ENCODE peak calls at places on chromosomes 16 and 17, in ten cellular contexts. L is hepatocyte, T is breast epithelium, X is bronchial epithelial cell, W is stomach, I is upper lobe of right lung, K is RWPE2, D is type B pancreatic cell, N is transverse colon, V is cardiac fibroblast. O is an unnamed sample.

GRCh38 chr16:66894948-66895696 is 14.8 kb downstream of the PDP2 start:
- DNase-seq in W (peak), K (no peak), L (peak), X (peak), D (no peak), I (no peak), T (no peak), N (peak), V (peak), O (peak)

GRCh38 chr16:48559462-48560211 is 50.3 kb downstream of the N4BP1 start:
- DNase-seq in T (no peak), X (peak), N (no peak), I (no peak), V (no peak), D (no peak), K (no peak), W (no peak), L (no peak), O (no peak)

GRCh38 chr16:67428146-67428731 is 2.7 kb upstream of the HSD11B2 start:
- DNase-seq in I (peak), N (peak), L (peak), V (peak), X (peak), W (peak), T (peak), D (no peak), K (no peak), O (peak)

GRCh38 chr16:2497641-2498040 is 16.1 kb upstream of the ATP6V0C start:
- DNase-seq in D (no peak), L (no peak), I (no peak), T (no peak), X (no peak), N (no peak), V (no peak), K (no peak), W (no peak), O (no peak)

GRCh38 chr17:57677858-57678257 is 67.2 kb downstream of the CCDC182 start:
- DNase-seq in X (no peak), I (no peak), W (no peak), N (no peak), V (no peak), T (no peak), K (no peak), L (no peak), D (peak), O (no peak)

GRCh38 chr17:82178499-82179290 is 33.9 kb downstream of the CCDC57 start:
- DNase-seq in L (no peak), X (no peak), T (no peak), W (no peak), D (no peak), N (no peak), K (no peak), I (no peak), V (no peak), O (no peak)

GRCh38 chr16:66250686-66251405 is 115.6 kb upstream of the CDH5 start:
- DNase-seq in X (no peak), V (peak), N (peak), I (peak), W (peak), T (peak), D (no peak), K (no peak), L (peak), O (no peak)

GRCh38 chr17:56699186-56699895 is 105.8 kb downstream of the NOG start:
- DNase-seq in T (peak), K (peak), D (peak), I (peak), X (peak), V (peak), L (peak), W (peak), N (peak), O (no peak)

GRCh38 chr17:47946929-47947397 is 5.6 kb downstream of the PNPO start:
- DNase-seq in V (peak), N (peak), D (no peak), I (peak), X (peak), K (peak), T (peak), L (peak), W (peak), O (peak)

GRCh38 chr16:3656491-3657468 is 2.3 kb downstream of the DNASE1 start:
- DNase-seq in N (no peak), K (peak), D (no peak), T (no peak), X (no peak), L (no peak), V (no peak), W (no peak), I (peak), O (peak)

GRCh38 chr16:50152386-50152806 is 710 bp upstream of the TENT4B start:
- DNase-seq in L (peak), W (peak), I (no peak), X (peak), N (peak), T (peak), K (no peak), V (peak), D (peak), O (peak)

GRCh38 chr16:84774810-84775209 is 45.0 kb upstream of the CRISPLD2 start:
- DNase-seq in X (peak), T (no peak), K (no peak), W (no peak), I (no peak), L (no peak), N (no peak), V (peak), D (no peak), O (no peak)

GRCh38 chr17:72119280-72119962 is 1.4 kb upstream of the SOX9 start:
- DNase-seq in K (no peak), W (no peak), X (no peak), L (no peak), T (no peak), I (no peak), D (no peak), V (no peak), N (no peak), O (peak)

GRCh38 chr17:14427914-14428639 is 127.2 kb downstream of the HS3ST3B1 start:
- DNase-seq in X (no peak), L (no peak), T (no peak), I (no peak), V (no peak), D (no peak), N (peak), W (no peak), K (no peak), O (peak)

GRCh38 chr16:4539716-4540284 is 1.2 kb upstream of the CDIP1 start:
- DNase-seq in D (no peak), K (no peak), V (no peak), W (no peak), N (no peak), I (no peak), T (no peak), X (no peak), L (no peak), O (no peak)

GRCh38 chr17:41492351-41492750 is 2.6 kb upstream of the KRT36 start:
- DNase-seq in K (no peak), I (no peak), W (no peak), L (no peak), N (no peak), T (no peak), V (peak), D (no peak), X (no peak), O (no peak)

GRCh38 chr16:31201511-31202401 is 804 bp downstream of the PYCARD start:
- DNase-seq in X (peak), L (peak), V (no peak), I (peak), W (peak), N (peak), D (no peak), K (peak), T (no peak), O (peak)

GRCh38 chr17:332023-332422 is 20.6 kb downstream of the RPH3AL start:
- DNase-seq in K (peak), I (peak), V (no peak), X (no peak), N (no peak), L (no peak), D (no peak), W (no peak), T (no peak), O (no peak)

GRCh38 chr17:50931003-50931878 is 65.1 kb upstream of the TOB1 start:
- DNase-seq in K (no peak), T (no peak), N (peak), L (peak), X (peak), V (peak), W (peak), I (peak), D (peak), O (peak)

GRCh38 chr17:61179316-61179715 is 220.3 kb upstream of the TBX2 start:
- DNase-seq in I (no peak), D (no peak), K (no peak), N (no peak), V (no peak), X (no peak), T (no peak), L (no peak), W (no peak), O (no peak)

GRCh38 chr17:77203846-77204245 is 63.1 kb downstream of the SEC14L1 start:
- DNase-seq in I (no peak), X (no peak), N (no peak), V (no peak), K (no peak), T (no peak), L (no peak), W (no peak), D (no peak), O (no peak)

GRCh38 chr17:31750578-31750977 is 108.5 kb downstream of the COPRS start:
- DNase-seq in N (no peak), I (no peak), X (no peak), K (no peak), T (no peak), W (no peak), V (no peak), D (no peak), L (no peak), O (no peak)
- TF ChIP-seq CTCF in N (no peak), I (no peak), X (no peak), K (no peak), T (no peak), W (no peak), V (no peak), D (no peak), L (no peak), O (no peak)

GRCh38 chr16:57786632-57787518 is 15.4 kb downstream of the KIFC3 start:
- DNase-seq in I (peak), L (no peak), T (no peak), W (no peak), V (no peak), N (peak), K (no peak), X (no peak), D (no peak), O (no peak)
- TF ChIP-seq CTCF in I (no peak), L (no peak), T (no peak), W (no peak), V (no peak), N (no peak), K (no peak), X (no peak), D (no peak), O (no peak)

GRCh38 chr17:2336215-2337151 is at the start of gene TSR1:
- DNase-seq in D (peak), V (peak), X (peak), L (peak), I (peak), T (peak), W (peak), K (peak), N (peak), O (peak)
- TF ChIP-seq CTCF in D (peak), V (no peak), X (peak), L (peak), I (peak), T (no peak), W (no peak), K (peak), N (no peak), O (no peak)

GRCh38 chr16:19666451-19666850 is 51.6 kb downstream of the KNOP1 start:
- DNase-seq in N (no peak), T (no peak), K (no peak), L (no peak), V (no peak), W (no peak), X (no peak), D (no peak), I (no peak), O (no peak)
- TF ChIP-seq CTCF in N (no peak), T (no peak), K (no peak), L (no peak), V (no peak), W (no peak), X (no peak), D (no peak), I (no peak), O (no peak)

GRCh38 chr16:81879625-81880024 is 100.5 kb downstream of the PLCG2 start:
- DNase-seq in T (no peak), I (no peak), K (no peak), X (no peak), L (no peak), W (no peak), N (no peak), D (no peak), V (no peak), O (peak)
- TF ChIP-seq CTCF in T (no peak), I (peak), K (no peak), X (no peak), L (no peak), W (no peak), N (no peak), D (peak), V (peak), O (peak)

GRCh38 chr16:87127061-87127765 is 190.0 kb downstream of the C16orf95 start:
- DNase-seq in T (no peak), V (peak), W (no peak), L (peak), X (no peak), I (no peak), D (no peak), K (peak), N (no peak), O (no peak)
- TF ChIP-seq CTCF in T (no peak), V (no peak), W (no peak), L (peak), X (no peak), I (no peak), D (no peak), K (no peak), N (no peak), O (no peak)

GRCh38 chr17:31532161-31532515 is 140.7 kb downstream of the RAB11FIP4 start:
- DNase-seq in N (no peak), D (no peak), L (no peak), T (no peak), W (no peak), K (no peak), V (no peak), X (no peak), I (no peak), O (no peak)

GRCh38 chr17:31532526-31532925 is 141.1 kb downstream of the RAB11FIP4 start:
- DNase-seq in I (no peak), N (no peak), D (no peak), L (no peak), V (no peak), K (no peak), X (no peak), W (no peak), T (no peak), O (no peak)

GRCh38 chr17:31534223-31534888 is 142.9 kb downstream of the RAB11FIP4 start:
- DNase-seq in N (no peak), D (no peak), L (no peak), K (no peak), T (no peak), V (no peak), W (no peak), I (no peak), X (peak), O (no peak)

GRCh38 chr17:31535581-31535981 is 144.1 kb downstream of the RAB11FIP4 start:
- DNase-seq in X (no peak), K (no peak), D (no peak), V (no peak), W (no peak), L (no peak), N (peak), I (no peak), T (no peak), O (peak)

DNA sequence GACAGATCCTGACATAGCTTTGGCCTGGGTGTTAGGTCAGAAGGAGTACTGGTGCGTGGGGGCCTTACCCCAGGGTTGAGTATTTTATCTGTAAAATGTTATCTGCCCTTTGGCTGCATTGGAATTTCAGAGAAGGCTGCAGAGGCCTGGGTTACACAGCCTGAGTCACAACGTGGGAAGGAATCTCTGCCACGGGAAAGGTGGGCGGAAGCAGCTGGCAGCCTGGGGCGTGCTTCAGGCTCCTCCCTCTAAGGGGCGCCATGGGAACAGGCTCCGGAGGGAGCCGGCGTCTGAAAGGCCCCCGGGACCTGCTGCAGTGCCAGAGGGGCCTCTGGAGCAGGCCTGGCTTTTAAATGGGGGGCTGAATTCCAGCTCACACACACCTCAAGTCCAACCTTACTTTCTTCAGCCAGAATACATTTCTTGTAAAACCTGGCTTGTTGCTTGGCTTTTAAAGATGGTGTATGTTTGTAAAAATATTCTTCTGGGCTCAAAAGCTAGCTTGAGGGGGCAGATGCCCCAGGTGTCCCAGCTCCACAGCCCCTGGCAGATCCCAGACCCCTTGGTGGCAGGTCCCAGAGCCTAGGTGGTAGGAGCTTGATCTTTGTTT is 142.2 kb downstream of the RAB11FIP4 start:
- DNase-seq in I (no peak), L (peak), V (peak), W (peak), D (no peak), K (peak), N (no peak), T (no peak), X (peak), O (no peak)
- TF ChIP-seq CTCF in I (peak), L (peak), V (no peak), W (no peak), D (peak), K (peak), N (no peak), T (no peak), X (peak), O (peak)

O was measured in GM12865.